ENCODE peak calls at places on chromosomes 3 and 15, in ten cellular contexts. C is choroid plexus epithelial cell, L is Peyer's patch, X is HCT116, R is lung, P is AG04449, S is keratinocyte, H is IMR-90, A is endodermal cell, G is heart right ventricle. J is an unnamed sample.

GRCh38 chr3:40310690-40311089 is 1.2 kb downstream of the EIF1B start:
- DNase-seq in C (peak), L (no peak), X (no peak), R (no peak), P (no peak), S (no peak), H (peak), A (no peak), G (no peak), J (no peak)

GRCh38 chr3:9937839-9938238 is 4.2 kb downstream of the CRELD1 start:
- DNase-seq in C (no peak), L (no peak), X (no peak), R (no peak), P (no peak), S (no peak), H (no peak), A (no peak), G (no peak), J (no peak)

GRCh38 chr3:50194128-50194902 is 2.9 kb downstream of the GNAT1 start:
- DNase-seq in C (peak), L (peak), X (peak), R (peak), P (no peak), S (no peak), H (peak), A (peak), G (peak), J (peak)

GRCh38 chr3:10459954-10460754 is 45.2 kb downstream of the ATP2B2 start:
- DNase-seq in C (peak), L (no peak), X (peak), R (peak), P (no peak), S (peak), H (peak), A (peak), G (peak), J (peak)

GRCh38 chr15:65913631-65914199 is 44.4 kb downstream of the RAB11A start:
- DNase-seq in C (no peak), L (no peak), X (no peak), R (no peak), P (no peak), S (no peak), H (no peak), A (no peak), G (no peak), J (no peak)

GRCh38 chr15:50353999-50354837 is 780 bp downstream of the GABPB1 start:
- DNase-seq in C (peak), L (peak), X (peak), R (peak), P (peak), S (peak), H (peak), A (peak), G (peak), J (peak)

GRCh38 chr3:139555249-139555648 is 15.7 kb upstream of the RBP1 start:
- DNase-seq in C (peak), L (no peak), X (no peak), R (no peak), P (peak), S (no peak), H (peak), A (no peak), G (no peak), J (no peak)

GRCh38 chr15:73683624-73684536 is at the start of gene CD276:
- DNase-seq in C (peak), L (no peak), X (peak), R (peak), P (no peak), S (no peak), H (peak), A (peak), G (peak), J (no peak)

GRCh38 chr3:180102134-180102533 is 65.4 kb upstream of the PEX5L start:
- DNase-seq in C (no peak), L (no peak), X (no peak), R (no peak), P (no peak), S (no peak), H (no peak), A (peak), G (no peak), J (no peak)

GRCh38 chr3:134481166-134481565 is 4.6 kb downstream of the ANAPC13 start:
- DNase-seq in C (no peak), L (no peak), X (no peak), R (no peak), P (no peak), S (no peak), H (peak), A (no peak), G (no peak), J (no peak)

GRCh38 chr3:134155456-134155855 is 95.2 kb downstream of the RYK start:
- DNase-seq in C (no peak), L (no peak), X (no peak), R (no peak), P (no peak), S (no peak), H (no peak), A (no peak), G (no peak), J (no peak)

GRCh38 chr3:24154003-24154695 is 209.1 kb downstream of the NR1D2 start:
- DNase-seq in C (no peak), L (no peak), X (no peak), R (no peak), P (no peak), S (no peak), H (no peak), A (no peak), G (no peak), J (peak)

GRCh38 chr3:97009427-97010019 is 195.1 kb downstream of the EPHA6 start:
- DNase-seq in C (no peak), L (no peak), X (no peak), R (no peak), P (no peak), S (no peak), H (no peak), A (peak), G (no peak), J (no peak)

GRCh38 chr3:25915673-25916072 is 125.8 kb downstream of the OXSM start:
- DNase-seq in C (no peak), L (no peak), X (no peak), R (no peak), P (no peak), S (no peak), H (peak), A (no peak), G (no peak), J (no peak)

GRCh38 chr3:69204315-69204957 is 82.0 kb upstream of the LMOD3 start:
- DNase-seq in C (peak), L (no peak), X (no peak), R (no peak), P (no peak), S (peak), H (peak), A (no peak), G (peak), J (peak)

GRCh38 chr3:29686889-29687592 is 406.2 kb downstream of the RBMS3 start:
- DNase-seq in C (peak), L (no peak), X (no peak), R (no peak), P (no peak), S (no peak), H (peak), A (no peak), G (no peak), J (peak)

GRCh38 chr3:126121632-126122031 is 37.7 kb upstream of the SLC41A3 start:
- DNase-seq in C (no peak), L (no peak), X (no peak), R (no peak), P (no peak), S (no peak), H (no peak), A (peak), G (no peak), J (no peak)

GRCh38 chr15:95902606-95903005 is 427.9 kb upstream of the NR2F2 start:
- DNase-seq in C (no peak), L (no peak), X (no peak), R (no peak), P (no peak), S (no peak), H (no peak), A (no peak), G (no peak), J (no peak)

GRCh38 chr3:40574661-40575060 is 49.9 kb downstream of the ZNF621 start:
- DNase-seq in C (peak), L (no peak), X (no peak), R (no peak), P (no peak), S (no peak), H (no peak), A (no peak), G (no peak), J (no peak)

GRCh38 chr3:171828852-171829770 is 14.0 kb upstream of the TMEM212 start:
- DNase-seq in C (no peak), L (no peak), X (no peak), R (no peak), P (no peak), S (no peak), H (no peak), A (no peak), G (no peak), J (no peak)

GRCh38 chr3:16663852-16664712 is 58.9 kb upstream of the DAZL start:
- DNase-seq in C (peak), L (no peak), X (no peak), R (no peak), P (no peak), S (no peak), H (no peak), A (no peak), G (no peak), J (no peak)

GRCh38 chr3:49593046-49593445 is 38.8 kb downstream of the BSN start:
- DNase-seq in C (peak), L (no peak), X (no peak), R (no peak), P (no peak), S (no peak), H (peak), A (no peak), G (no peak), J (no peak)

GRCh38 chr15:23606226-23606625 is 40.8 kb downstream of the MKRN3 start:
- DNase-seq in C (no peak), L (no peak), X (no peak), R (no peak), P (no peak), S (no peak), H (no peak), A (no peak), G (no peak), J (no peak)

GRCh38 chr15:39502048-39502447 is 78.8 kb upstream of the THBS1 start:
- DNase-seq in C (no peak), L (no peak), X (no peak), R (no peak), P (no peak), S (peak), H (no peak), A (no peak), G (no peak), J (peak)

GRCh38 chr3:38578081-38578475 is 71.4 kb downstream of the SCN5A start:
- DNase-seq in C (no peak), L (no peak), X (no peak), R (no peak), P (no peak), S (no peak), H (no peak), A (peak), G (no peak), J (no peak)

GRCh38 chr3:168085491-168086119 is 10.1 kb downstream of the GOLIM4 start:
- DNase-seq in C (no peak), L (no peak), X (no peak), R (no peak), P (no peak), S (no peak), H (no peak), A (no peak), G (no peak), J (peak)

GRCh38 chr3:150793641-150794040 is 30.7 kb upstream of the SIAH2 start:
- DNase-seq in C (no peak), L (no peak), X (no peak), R (no peak), P (no peak), S (no peak), H (no peak), A (no peak), G (no peak), J (no peak)
- TF ChIP-seq CTCF in C (no peak), L (no peak), X (no peak), R (no peak), P (no peak), S (no peak), H (no peak), A (no peak), G (no peak), J (no peak)

GRCh38 chr15:42461261-42461660 is 29.7 kb downstream of the ZNF106 start:
- DNase-seq in C (no peak), L (no peak), X (no peak), R (no peak), P (no peak), S (no peak), H (no peak), A (no peak), G (no peak), J (no peak)
- H3K4me3 ChIP-seq in C (no peak), L (no peak), X (no peak), R (no peak), P (no peak), S (no peak), H (no peak), A (no peak), G (no peak), J (no peak)

DNA sequence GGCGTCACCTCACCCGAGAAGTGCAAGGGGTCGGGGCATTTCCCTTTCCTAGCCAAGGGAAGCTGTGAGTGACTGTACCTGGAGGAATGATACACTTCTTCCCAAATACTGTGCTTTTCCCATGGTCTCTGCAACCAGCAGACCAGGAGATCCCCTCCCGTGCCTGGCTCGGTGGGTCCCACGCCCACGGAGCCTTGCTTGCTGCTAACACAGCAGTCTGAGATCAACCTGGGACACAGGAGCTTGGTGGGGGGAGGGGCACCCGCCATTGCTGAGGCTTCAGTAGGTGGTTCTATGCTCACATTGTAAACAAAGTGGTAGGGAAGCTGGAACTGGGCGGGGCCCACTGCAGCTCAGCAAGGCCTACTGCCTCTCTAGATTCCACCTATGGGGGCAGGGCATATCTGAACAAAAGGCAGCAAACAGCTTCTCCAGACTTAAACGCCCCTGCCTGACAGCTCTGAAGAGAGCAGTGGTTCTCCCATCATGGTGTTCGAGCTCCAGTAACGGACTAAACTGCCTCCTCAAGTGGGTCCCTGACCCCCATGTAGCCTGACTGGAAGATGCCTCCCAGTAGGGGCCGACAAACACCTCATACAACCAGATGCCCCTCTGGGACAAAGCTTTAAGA is 31.4 kb upstream of the ABHD5 start:
- DNase-seq in C (no peak), L (no peak), X (no peak), R (no peak), P (no peak), S (no peak), H (no peak), A (peak), G (no peak), J (no peak)
- TF ChIP-seq CTCF in C (no peak), L (no peak), X (no peak), R (no peak), P (no peak), S (no peak), H (no peak), A (no peak), G (no peak), J (no peak)

GRCh38 chr3:112333386-112334334 is 704 bp downstream of the CD200 start:
- DNase-seq in C (peak), L (no peak), X (no peak), R (no peak), P (no peak), S (no peak), H (no peak), A (peak), G (no peak), J (no peak)

GRCh38 chr3:112333002-112333385 is at the start of gene CD200:
- DNase-seq in C (peak), L (peak), X (no peak), R (peak), P (no peak), S (no peak), H (peak), A (peak), G (peak), J (peak)

GRCh38 chr3:112338021-112338726 is 5.2 kb downstream of the CD200 start:
- DNase-seq in C (no peak), L (no peak), X (no peak), R (no peak), P (no peak), S (no peak), H (no peak), A (no peak), G (no peak), J (no peak)

GRCh38 chr3:112338727-112339056 is 5.7 kb downstream of the CD200 start:
- DNase-seq in C (no peak), L (no peak), X (no peak), R (no peak), P (no peak), S (no peak), H (no peak), A (no peak), G (no peak), J (no peak)

GRCh38 chr3:112334709-112335108 is 1.8 kb downstream of the CD200 start:
- DNase-seq in C (peak), L (no peak), X (no peak), R (no peak), P (no peak), S (no peak), H (no peak), A (no peak), G (no peak), J (no peak)
- H3K4me3 ChIP-seq in C (peak), L (peak), X (no peak), R (no peak), P (no peak), S (no peak), H (no peak), A (peak), G (no peak), J (no peak)

DNA sequence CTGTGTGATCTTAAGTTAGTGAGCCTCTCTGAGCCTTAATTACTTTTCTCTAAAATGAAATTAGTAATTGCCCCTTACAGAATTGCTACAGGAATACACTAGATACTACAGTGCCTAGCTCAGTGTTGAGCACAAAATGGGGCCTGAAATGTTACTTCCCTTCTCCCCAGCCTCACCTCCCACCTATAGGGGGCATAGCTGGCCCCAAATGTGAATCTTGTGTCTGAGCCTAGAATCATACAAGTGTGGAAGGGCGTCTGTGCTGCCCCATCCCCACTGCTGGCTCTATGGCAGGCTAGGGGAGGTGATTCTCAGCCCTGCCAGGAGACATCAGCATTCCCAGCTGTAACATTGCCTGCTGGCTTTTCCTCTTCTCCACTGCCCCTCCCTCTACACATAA is 42.7 kb downstream of the IFT122 start:
- DNase-seq in C (no peak), L (no peak), X (no peak), R (no peak), P (no peak), S (no peak), H (no peak), A (peak), G (no peak), J (no peak)
- TF ChIP-seq CTCF in C (peak), L (no peak), X (no peak), R (no peak), P (no peak), S (peak), H (peak), A (peak), G (no peak), J (peak)

GRCh38 chr3:14317057-14317553 is 85.3 kb upstream of the SLC6A6 start:
- DNase-seq in C (no peak), L (no peak), X (no peak), R (no peak), P (no peak), S (no peak), H (no peak), A (peak), G (no peak), J (no peak)

GRCh38 chr3:14319654-14320182 is 82.7 kb upstream of the SLC6A6 start:
- DNase-seq in C (peak), L (peak), X (peak), R (peak), P (no peak), S (no peak), H (peak), A (peak), G (no peak), J (peak)

GRCh38 chr3:14320221-14320620 is 82.2 kb upstream of the SLC6A6 start:
- DNase-seq in C (no peak), L (no peak), X (no peak), R (no peak), P (no peak), S (no peak), H (no peak), A (no peak), G (no peak), J (no peak)

GRCh38 chr3:14322001-14322400 is 80.4 kb upstream of the SLC6A6 start:
- DNase-seq in C (no peak), L (no peak), X (no peak), R (no peak), P (no peak), S (no peak), H (no peak), A (no peak), G (no peak), J (no peak)

DNA sequence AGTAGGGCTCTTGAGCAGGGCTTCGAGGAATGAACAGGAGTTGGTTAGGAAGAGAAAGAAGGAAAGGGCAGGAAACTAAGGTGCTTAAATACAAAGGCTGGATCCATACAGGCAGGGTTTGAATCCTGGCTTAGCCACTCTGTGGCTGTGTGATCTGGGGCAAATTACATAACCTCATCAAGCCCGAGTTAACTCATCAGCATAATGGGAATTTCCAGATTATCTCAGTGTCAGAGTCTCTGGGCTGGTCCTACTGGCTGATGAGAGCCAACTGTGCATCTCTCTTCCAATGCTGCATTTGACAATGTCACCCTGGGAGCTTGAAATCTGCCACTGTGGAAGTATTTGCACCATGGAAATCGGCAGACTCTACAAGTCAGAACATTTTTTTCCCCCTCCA is 83.8 kb upstream of the SLC6A6 start:
- DNase-seq in C (no peak), L (no peak), X (no peak), R (no peak), P (no peak), S (no peak), H (no peak), A (no peak), G (no peak), J (peak)
- H3K4me3 ChIP-seq in C (no peak), L (no peak), X (no peak), R (no peak), P (no peak), S (no peak), H (no peak), A (no peak), G (no peak), J (no peak)

GRCh38 chr3:186975726-186976125 is 45.4 kb downstream of the ST6GAL1 start:
- DNase-seq in C (no peak), L (no peak), X (no peak), R (no peak), P (no peak), S (no peak), H (no peak), A (no peak), G (no peak), J (no peak)
- TF ChIP-seq CTCF in C (no peak), L (no peak), X (no peak), R (no peak), P (no peak), S (no peak), H (no peak), A (no peak), G (no peak), J (no peak)

J was measured in GM12865.